ENCODE peak calls at places on chromosomes 12 and 14, in five cellular contexts. L, G, W, T and Y are unnamed samples.

GRCh38 chr12:10301103-10301502 is 6.6 kb upstream of the KLRD1 start:
- DNase-seq in G (no peak), W (no peak), L (no peak), T (no peak), Y (no peak)

GRCh38 chr12:14272954-14273910 is 92.2 kb upstream of the ATF7IP start:
- DNase-seq in T (no peak), L (no peak), G (peak), W (no peak), Y (no peak)

GRCh38 chr14:59200214-59200613 is 11.7 kb downstream of the DAAM1 start:
- DNase-seq in T (no peak), G (no peak), W (no peak), L (no peak), Y (peak)

GRCh38 chr12:131860472-131861260 is 32.5 kb downstream of the MMP17 start:
- DNase-seq in G (peak), W (no peak), T (peak), L (peak), Y (peak)

GRCh38 chr12:5094550-5094949 is 50.9 kb downstream of the KCNA5 start:
- DNase-seq in T (no peak), G (peak), W (no peak), L (no peak), Y (no peak)

GRCh38 chr14:22986508-22987054 is 4.2 kb upstream of the AJUBA start:
- DNase-seq in L (peak), T (peak), W (no peak), G (peak), Y (peak)

GRCh38 chr14:39425947-39426346 is 6.3 kb downstream of the FBXO33 start:
- DNase-seq in L (no peak), T (no peak), G (no peak), W (no peak), Y (no peak)

GRCh38 chr14:95200404-95200803 is 43.1 kb upstream of the DICER1 start:
- DNase-seq in G (no peak), L (no peak), W (no peak), T (no peak), Y (no peak)

GRCh38 chr12:111488271-111488670 is 82.5 kb downstream of the SH2B3 start:
- DNase-seq in T (no peak), L (no peak), W (no peak), G (peak), Y (no peak)

GRCh38 chr12:20184514-20184913 is 183.8 kb upstream of the PDE3A start:
- DNase-seq in W (no peak), T (no peak), L (no peak), G (no peak), Y (no peak)

GRCh38 chr14:90184571-90185266 is 71.6 kb upstream of the PSMC1 start:
- DNase-seq in L (no peak), T (no peak), W (no peak), G (no peak), Y (no peak)

GRCh38 chr14:89537911-89538310 is 120.9 kb upstream of the FOXN3 start:
- DNase-seq in T (no peak), L (no peak), W (no peak), G (no peak), Y (no peak)

GRCh38 chr14:96676161-96676560 is 121.0 kb upstream of the VRK1 start:
- DNase-seq in G (peak), T (no peak), L (peak), W (no peak), Y (no peak)

GRCh38 chr14:45679852-45680251 is 426.9 kb upstream of the MIS18BP1 start:
- DNase-seq in W (no peak), T (no peak), L (peak), G (peak), Y (no peak)

GRCh38 chr14:52906141-52906601 is 44.7 kb downstream of the FERMT2 start:
- DNase-seq in G (peak), W (no peak), L (peak), T (no peak), Y (no peak)

GRCh38 chr14:91112172-91112571 is 1.7 kb upstream of the DGLUCY start:
- DNase-seq in W (no peak), G (no peak), T (no peak), L (no peak), Y (no peak)

GRCh38 chr12:46371718-46372130 is 849 bp downstream of the SLC38A2 start:
- DNase-seq in W (no peak), L (peak), G (peak), T (peak), Y (peak)

GRCh38 chr12:22722081-22722480 is 97.1 kb downstream of the ETNK1 start:
- DNase-seq in W (no peak), G (no peak), L (no peak), T (no peak), Y (no peak)

GRCh38 chr14:103332143-103332919 is 1.7 kb upstream of the EIF5 start:
- DNase-seq in T (no peak), W (no peak), G (no peak), L (peak), Y (no peak)

GRCh38 chr12:19893514-19893913 is 454.2 kb downstream of the AEBP2 start:
- DNase-seq in T (no peak), W (no peak), L (peak), G (peak), Y (no peak)

GRCh38 chr12:57173089-57173488 is 25.7 kb upstream of the LRP1-AS start:
- DNase-seq in W (no peak), T (peak), G (no peak), L (peak), Y (peak)

GRCh38 chr12:105861232-105861631 is 277.5 kb downstream of the NUAK1 start:
- DNase-seq in G (no peak), W (no peak), L (no peak), T (no peak), Y (no peak)

GRCh38 chr14:96931751-96932150 is 134.6 kb downstream of the VRK1 start:
- DNase-seq in W (no peak), T (no peak), G (no peak), L (no peak), Y (no peak)

GRCh38 chr12:108386704-108387360 is 47.7 kb upstream of the CMKLR1 start:
- DNase-seq in G (no peak), L (no peak), T (peak), W (no peak), Y (no peak)

GRCh38 chr12:109714141-109714912 is 702 bp downstream of the FAM222A start:
- DNase-seq in W (no peak), T (peak), G (peak), L (peak), Y (peak)

DNA sequence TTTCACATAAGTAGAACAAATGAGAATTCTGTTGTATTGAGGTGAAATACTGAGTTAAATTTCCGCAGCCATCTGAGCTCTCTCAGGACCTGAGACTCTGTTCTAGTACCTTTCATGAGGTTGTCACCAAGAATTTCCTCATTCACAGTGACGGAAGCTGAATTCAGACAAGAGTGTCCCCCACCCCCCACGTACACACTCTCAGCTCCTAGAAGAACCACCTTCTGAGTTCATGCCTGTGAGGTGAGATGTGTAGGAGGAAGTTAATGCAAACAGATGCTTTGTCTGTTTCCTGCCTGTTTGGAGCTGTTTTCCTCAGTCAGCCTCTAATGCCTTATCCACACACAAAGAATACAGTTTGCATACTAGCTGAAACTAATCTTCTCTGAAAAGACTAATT is 18.2 kb downstream of the BICDL1 start:
- DNase-seq in W (no peak), L (no peak), G (no peak), T (no peak), Y (no peak)
- TF ChIP-seq RCOR1 in W (no peak), L (no peak), G (no peak), T (no peak), Y (no peak)

DNA sequence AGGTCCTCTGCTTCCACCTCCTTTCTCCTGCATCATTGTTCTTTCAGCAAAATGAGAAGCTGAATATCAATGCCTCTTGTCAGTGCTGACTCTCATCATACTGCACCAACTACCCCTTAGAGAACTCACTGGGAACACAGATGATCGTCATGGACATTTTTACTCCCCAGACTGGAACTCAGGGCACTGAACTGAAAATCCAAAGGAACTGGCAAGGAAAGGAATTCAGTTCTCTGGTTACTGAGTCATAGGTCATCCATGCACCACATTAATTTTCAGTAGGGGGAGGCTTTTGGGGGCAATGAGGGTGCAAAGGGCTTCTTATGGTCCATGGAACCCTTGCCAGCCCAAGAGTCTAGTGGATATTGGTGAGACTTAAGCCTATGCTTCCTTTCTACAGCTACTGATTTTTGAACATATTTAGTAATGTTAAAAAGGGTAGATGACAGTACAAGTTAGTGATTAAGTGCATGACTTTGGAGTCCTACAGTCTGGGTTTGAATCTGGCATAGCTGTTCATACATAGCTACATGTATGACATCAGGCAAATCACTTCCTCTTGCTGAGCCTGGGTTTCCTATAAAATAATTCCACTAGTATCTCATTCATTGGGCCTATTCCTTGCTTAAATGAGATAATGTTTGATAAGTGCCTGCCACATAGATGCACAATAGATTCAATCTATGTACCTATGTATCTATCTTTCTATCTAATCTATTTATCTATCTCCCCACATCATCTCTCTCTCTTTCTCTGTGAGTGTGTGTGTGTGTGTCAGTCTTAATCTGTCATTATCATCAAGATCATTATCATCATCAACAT is 29.2 kb downstream of the BBS10 start:
- DNase-seq in W (no peak), L (no peak), G (no peak), T (no peak), Y (no peak)
- TF ChIP-seq RCOR1 in W (no peak), L (no peak), G (no peak), T (no peak), Y (no peak)

GRCh38 chr14:36223558-36223957 is 47.0 kb upstream of the PTCSC3 start:
- DNase-seq in G (no peak), T (no peak), L (no peak), W (no peak), Y (no peak)

GRCh38 chr14:36221097-36221496 is 44.6 kb upstream of the PTCSC3 start:
- DNase-seq in L (no peak), T (no peak), W (no peak), G (no peak), Y (no peak)

GRCh38 chr14:36222337-36222736 is 45.8 kb upstream of the PTCSC3 start:
- DNase-seq in L (no peak), W (no peak), T (no peak), G (no peak), Y (no peak)

GRCh38 chr14:36224176-36224575 is 47.7 kb upstream of the PTCSC3 start:
- DNase-seq in L (no peak), W (no peak), T (no peak), G (no peak), Y (no peak)

DNA sequence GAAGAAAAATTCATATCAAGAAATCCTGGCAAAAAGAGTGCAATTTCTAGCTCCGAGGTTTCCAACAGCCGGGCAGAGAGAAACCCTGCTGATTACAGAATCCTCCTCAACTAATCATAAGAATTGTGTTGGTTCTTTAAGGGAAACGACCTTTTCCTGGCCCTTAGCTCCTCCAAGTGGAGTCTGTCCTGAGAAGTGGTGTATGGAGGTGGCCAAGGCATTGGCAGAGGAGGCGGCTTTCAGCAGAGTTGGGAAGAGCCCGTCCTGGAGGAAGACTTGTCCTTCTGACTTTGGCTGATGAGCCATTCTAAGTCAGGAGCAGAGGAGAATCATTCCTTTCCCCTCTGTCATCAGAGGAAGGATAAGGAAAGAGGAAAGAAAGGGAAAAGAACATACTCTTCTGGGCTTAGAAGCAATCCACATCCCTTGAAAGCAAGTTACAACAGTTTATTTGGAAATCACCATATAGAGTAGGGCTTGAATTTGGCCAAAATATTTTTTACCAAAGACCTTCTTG is 46.5 kb upstream of the PTCSC3 start:
- DNase-seq in L (no peak), T (no peak), W (no peak), G (peak), Y (no peak)
- TF ChIP-seq RCOR1 in L (no peak), T (no peak), W (no peak), G (no peak), Y (no peak)

GRCh38 chr12:3022411-3022810 is 54.8 kb upstream of the TSPAN9 start:
- DNase-seq in T (no peak), L (no peak), W (no peak), G (no peak), Y (no peak)
- TF ChIP-seq RCOR1 in T (no peak), L (no peak), W (no peak), G (no peak), Y (no peak)

DNA sequence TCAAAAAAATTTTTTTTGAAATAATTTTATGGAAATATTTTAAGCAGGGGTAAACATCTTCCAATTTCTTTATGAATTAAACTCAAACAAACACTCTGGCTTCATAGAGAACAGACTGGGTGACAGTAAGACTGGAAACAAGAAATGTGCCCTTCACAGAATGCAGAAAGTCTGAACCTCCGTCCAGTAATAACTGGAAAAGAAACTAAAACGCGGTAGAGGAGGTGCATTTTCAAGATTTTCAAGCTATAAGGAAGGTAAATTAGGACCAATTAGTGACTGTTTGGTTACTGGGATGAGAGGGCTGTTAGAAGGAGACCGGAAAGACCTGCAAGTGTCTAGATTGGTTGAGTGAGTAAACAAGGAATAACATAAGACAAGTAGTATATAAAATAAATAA is 245.7 kb downstream of the CEP128 start:
- DNase-seq in L (no peak), W (peak), G (no peak), T (no peak), Y (no peak)
- TF ChIP-seq RCOR1 in L (no peak), W (no peak), G (no peak), T (no peak), Y (no peak)

GRCh38 chr12:103566398-103566797 is 20.7 kb upstream of the STAB2 start:
- DNase-seq in T (no peak), W (no peak), G (no peak), L (peak), Y (no peak)

GRCh38 chr12:103556890-103557667 is 30.0 kb upstream of the STAB2 start:
- DNase-seq in L (no peak), G (no peak), T (no peak), W (no peak), Y (no peak)

GRCh38 chr12:103558879-103559278 is 28.2 kb upstream of the STAB2 start:
- DNase-seq in L (no peak), W (no peak), G (no peak), T (no peak), Y (no peak)

GRCh38 chr12:103561174-103561573 is 25.9 kb upstream of the STAB2 start:
- DNase-seq in W (no peak), L (peak), T (no peak), G (no peak), Y (no peak)

DNA sequence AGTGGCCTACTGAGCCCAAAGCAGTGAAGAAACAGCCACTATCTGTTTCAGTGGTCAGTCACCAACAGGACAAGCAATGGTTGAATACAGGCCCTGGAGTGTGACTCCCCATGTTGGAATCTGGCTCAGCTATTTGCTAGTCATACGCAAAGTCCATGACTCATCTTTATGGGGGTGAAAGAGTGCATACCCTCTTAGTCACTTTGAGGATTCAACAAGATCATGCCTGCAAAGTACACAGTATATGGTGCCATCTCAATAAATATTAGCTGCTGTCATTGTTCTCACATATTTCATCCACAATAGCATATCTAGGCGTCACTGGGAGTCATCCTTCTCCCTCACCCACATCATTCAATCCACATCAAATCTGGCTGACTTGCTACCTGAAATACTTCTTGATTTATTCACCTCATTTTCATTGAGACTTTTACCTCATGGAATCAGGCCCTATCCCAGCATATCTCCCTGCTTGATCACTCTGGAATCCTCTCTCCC is 26.4 kb upstream of the STAB2 start:
- DNase-seq in T (no peak), L (peak), W (no peak), G (peak), Y (no peak)
- TF ChIP-seq RCOR1 in T (no peak), L (no peak), W (no peak), G (no peak), Y (no peak)

DNA sequence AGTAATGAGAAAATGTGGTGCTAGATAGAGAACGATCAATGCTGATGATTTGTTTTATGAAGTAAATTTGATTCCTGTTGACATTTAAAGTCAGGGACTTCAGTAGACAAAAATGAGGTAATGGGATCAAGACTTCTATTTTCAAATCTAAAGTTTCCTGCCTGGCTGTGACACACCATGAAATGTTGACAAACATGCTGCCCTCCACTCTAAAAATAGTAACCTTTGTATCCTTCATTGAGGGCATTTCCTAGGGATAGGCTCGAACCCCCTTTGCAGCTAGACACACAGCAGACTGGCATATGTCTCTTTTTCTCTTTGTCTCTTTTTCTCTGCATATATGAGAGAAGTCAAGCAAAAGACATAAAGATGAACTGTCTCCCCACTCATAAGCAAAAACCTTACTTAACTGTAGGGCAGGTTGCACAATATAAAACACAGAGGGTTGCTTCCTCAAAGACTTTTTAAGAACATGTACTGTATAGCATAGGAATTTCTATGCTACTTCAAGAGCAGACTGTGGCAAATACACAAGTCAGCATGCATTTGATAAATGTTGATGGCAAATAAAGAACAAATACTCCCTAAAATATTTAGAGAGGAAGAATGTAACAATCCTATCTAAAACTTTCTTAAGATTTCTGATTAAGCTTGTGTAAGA is 75.6 kb upstream of the GTF2A1 start:
- DNase-seq in G (no peak), L (no peak), T (no peak), W (no peak), Y (no peak)
- TF ChIP-seq RCOR1 in G (no peak), L (no peak), T (no peak), W (no peak), Y (no peak)

GRCh38 chr14:58055497-58055896 is 96.5 kb downstream of the ARMH4 start:
- DNase-seq in L (no peak), W (no peak), G (no peak), T (no peak), Y (no peak)
- TF ChIP-seq RCOR1 in L (no peak), W (no peak), G (no peak), T (no peak), Y (no peak)

GRCh38 chr14:56059054-56059453 is 59.2 kb upstream of the PELI2 start:
- DNase-seq in G (peak), W (no peak), L (no peak), T (no peak), Y (no peak)
- TF ChIP-seq RCOR1 in G (no peak), W (no peak), L (no peak), T (no peak), Y (no peak)